ENCODE peak calls at places on chromosomes 2 and 18, in seven cellular contexts. G is GM12891, X is sigmoid colon, M is K562, N is upper lobe of left lung, W is SK-N-SH, H is breast epithelium. E is an unnamed sample.

GRCh38 chr2:184835081-184835728 is 236.9 kb downstream of the ZNF804A start:
- DNase-seq in X (no peak), W (peak; percentile 7), N (no peak), G (no peak), H (no peak), M (no peak), E (no peak)

GRCh38 chr2:171630812-171631626 is 56.2 kb upstream of the DYNC1I2 start:
- DNase-seq in G (no peak), H (no peak), M (peak; percentile 25), N (no peak), W (no peak), X (no peak), E (no peak)

GRCh38 chr18:49747876-49748275 is 65.5 kb downstream of the ACAA2 start:
- DNase-seq in H (no peak), G (no peak), W (no peak), M (no peak), N (no peak), X (no peak), E (no peak)

GRCh38 chr2:7034313-7034712 is 117.1 kb downstream of the RNF144A start:
- DNase-seq in X (peak; percentile 64), N (no peak), M (no peak), H (no peak), W (peak; percentile 70), G (no peak), E (no peak)

GRCh38 chr2:70842401-70842800 is 6.8 kb upstream of the CD207 start:
- DNase-seq in W (no peak), H (no peak), X (no peak), G (no peak), N (no peak), M (no peak), E (no peak)

GRCh38 chr2:240519396-240520142 is 38.2 kb downstream of the ANKMY1 start:
- DNase-seq in W (no peak), N (no peak), H (no peak), M (no peak), X (no peak), G (no peak), E (no peak)

GRCh38 chr18:31274915-31275314 is 43.0 kb upstream of the DSG1 start:
- DNase-seq in X (no peak), W (no peak), M (no peak), G (no peak), H (peak; percentile 53), N (no peak), E (no peak)

GRCh38 chr2:2056531-2056930 is 274.5 kb downstream of the MYT1L start:
- DNase-seq in H (no peak), X (no peak), W (no peak), M (no peak), G (no peak), N (no peak), E (no peak)

GRCh38 chr2:11697103-11697871 is 27.3 kb upstream of the NTSR2 start:
- DNase-seq in X (peak; percentile 84), M (no peak), W (peak; percentile 82), H (peak; percentile 43), G (no peak), N (peak; percentile 56), E (no peak)

DNA sequence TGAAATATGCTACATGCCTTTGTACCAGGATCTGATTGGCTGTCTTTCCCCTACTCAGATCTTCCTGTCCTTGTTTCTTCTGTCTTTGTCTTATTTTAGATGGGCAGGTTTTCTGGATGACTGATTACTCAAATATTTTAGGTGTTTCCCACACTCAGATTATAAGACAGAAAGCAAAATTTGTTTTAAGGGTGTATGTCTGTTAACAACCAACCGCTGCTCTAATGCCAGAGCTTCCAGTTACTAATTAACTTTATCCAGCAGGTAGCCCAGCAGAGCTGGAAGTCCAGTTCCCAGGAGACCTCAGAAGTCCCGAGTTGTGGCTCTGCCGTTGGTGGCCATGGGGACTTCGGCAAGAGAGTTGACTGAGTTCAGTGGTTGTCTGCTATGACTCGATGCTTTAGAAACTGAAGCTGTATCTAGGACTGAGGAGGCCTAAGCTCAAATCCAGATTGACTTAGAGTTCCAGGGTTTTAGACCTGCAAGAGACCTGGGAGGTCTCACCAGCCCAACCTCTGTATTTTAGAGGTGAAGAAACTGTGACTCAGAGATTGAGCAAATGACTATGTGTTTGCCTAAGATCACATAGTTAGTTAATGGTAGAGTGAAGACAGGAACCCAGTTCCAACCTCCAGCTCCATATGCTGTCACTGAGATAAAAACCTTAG is 7.5 kb downstream of the IL1R2 start:
- DNase-seq in M (no peak), N (no peak), G (no peak), H (no peak), X (no peak), W (no peak), E (no peak)
- TF ChIP-seq POLR2AphosphoS5 in M (no peak), N (peak; percentile 11), G (no peak), H (no peak), X (no peak), W (no peak), E (no peak)

GRCh38 chr2:127829845-127830246 is 18.9 kb upstream of the WDR33 start:
- DNase-seq in W (peak; percentile 21), X (no peak), M (no peak), N (no peak), H (no peak), G (peak; percentile 58), E (peak; percentile 99)
- TF ChIP-seq POLR2AphosphoS5 in W (no peak), X (no peak), M (no peak), N (no peak), H (no peak), G (no peak), E (peak; percentile 63)

GRCh38 chr2:218259099-218259921 is 1.5 kb upstream of the GPBAR1 start:
- DNase-seq in X (peak; percentile 96), N (no peak), G (no peak), W (peak; percentile 81), M (no peak), H (no peak), E (no peak)
- TF ChIP-seq POLR2AphosphoS5 in X (peak; percentile 91), N (peak; percentile 53), G (no peak), W (peak; percentile 63), M (no peak), H (no peak), E (no peak)

DNA sequence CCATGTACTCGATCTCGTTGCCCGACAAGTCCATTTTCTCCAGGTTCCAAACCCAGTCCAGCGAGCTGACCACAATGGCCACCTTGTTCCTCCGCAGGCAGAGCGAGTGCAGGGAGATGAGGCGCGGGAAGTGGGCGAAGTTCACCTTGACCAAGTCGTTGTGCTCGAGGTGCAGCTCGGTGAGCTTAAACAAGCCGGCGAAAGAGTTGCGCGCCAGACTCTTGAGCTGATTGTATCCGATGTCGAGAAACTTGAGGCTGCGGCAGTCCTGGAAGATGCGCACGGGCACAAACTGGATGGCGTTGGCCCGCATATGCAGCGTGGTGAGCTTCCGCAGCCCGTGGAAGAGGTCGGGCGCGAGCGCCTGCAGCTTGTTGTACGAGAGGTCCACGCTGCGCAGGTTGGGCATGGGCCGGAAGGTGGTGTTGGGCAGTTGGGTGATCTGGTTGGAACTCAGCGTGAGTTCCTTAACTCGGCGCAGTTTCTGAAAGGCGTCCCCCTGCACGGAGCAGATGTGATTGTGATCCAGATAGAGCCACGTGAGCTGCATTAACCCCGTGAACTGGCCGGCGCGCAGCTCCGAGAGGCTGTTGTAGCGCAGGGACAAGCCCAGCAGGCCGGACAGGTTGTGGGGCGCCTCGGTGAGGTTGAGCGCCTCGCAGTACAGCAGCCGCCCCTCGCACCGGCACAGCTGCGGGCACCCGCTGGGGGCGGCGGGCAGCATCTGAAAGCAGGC is 1.4 kb downstream of the LRRTM1 start:
- DNase-seq in X (no peak), H (no peak), M (no peak), G (no peak), W (peak; percentile 72), N (peak; percentile 65), E (no peak)
- TF ChIP-seq POLR2AphosphoS5 in X (no peak), H (no peak), M (no peak), G (no peak), W (no peak), N (no peak), E (no peak)

DNA sequence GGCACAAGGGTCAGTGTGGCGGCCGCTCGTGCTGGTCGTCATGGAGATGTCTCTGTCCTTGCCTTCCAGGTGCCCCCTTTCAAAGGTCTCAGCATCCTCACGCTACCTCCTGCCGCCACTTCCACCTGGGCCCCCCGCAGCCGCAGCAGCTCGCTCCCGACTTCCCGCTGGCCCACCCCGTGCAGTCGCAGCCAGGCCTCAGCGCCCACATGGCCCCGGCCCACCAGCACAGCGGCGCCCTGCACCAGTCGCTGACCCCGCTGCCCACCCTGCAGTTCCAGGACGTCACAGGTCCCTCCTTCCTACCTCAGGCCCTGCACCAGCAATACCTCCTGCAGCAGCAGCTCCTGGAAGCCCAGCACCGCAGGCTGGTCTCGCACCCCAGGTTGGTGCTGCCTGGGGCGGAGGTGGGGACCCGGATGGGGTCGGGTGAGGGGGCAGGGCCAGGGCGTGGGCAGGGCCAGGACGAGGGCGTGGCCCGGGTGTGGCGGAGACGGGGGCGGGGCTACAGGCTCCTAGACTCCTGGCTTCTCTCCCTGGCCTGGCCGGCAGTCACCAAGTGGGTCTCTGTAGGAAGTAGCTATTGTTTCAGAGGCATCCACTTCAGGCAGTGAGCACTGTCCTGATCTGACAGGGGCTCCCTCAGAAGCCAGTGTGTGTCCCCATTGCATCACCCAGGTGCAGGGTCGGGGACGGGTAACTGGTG is 223.7 kb downstream of the LOXHD1 start:
- DNase-seq in H (peak; percentile 6), W (no peak), X (no peak), M (peak; percentile 24), G (no peak), N (peak; percentile 73), E (no peak)
- TF ChIP-seq POLR2AphosphoS5 in H (no peak), W (no peak), X (no peak), M (no peak), G (no peak), N (no peak), E (no peak)

DNA sequence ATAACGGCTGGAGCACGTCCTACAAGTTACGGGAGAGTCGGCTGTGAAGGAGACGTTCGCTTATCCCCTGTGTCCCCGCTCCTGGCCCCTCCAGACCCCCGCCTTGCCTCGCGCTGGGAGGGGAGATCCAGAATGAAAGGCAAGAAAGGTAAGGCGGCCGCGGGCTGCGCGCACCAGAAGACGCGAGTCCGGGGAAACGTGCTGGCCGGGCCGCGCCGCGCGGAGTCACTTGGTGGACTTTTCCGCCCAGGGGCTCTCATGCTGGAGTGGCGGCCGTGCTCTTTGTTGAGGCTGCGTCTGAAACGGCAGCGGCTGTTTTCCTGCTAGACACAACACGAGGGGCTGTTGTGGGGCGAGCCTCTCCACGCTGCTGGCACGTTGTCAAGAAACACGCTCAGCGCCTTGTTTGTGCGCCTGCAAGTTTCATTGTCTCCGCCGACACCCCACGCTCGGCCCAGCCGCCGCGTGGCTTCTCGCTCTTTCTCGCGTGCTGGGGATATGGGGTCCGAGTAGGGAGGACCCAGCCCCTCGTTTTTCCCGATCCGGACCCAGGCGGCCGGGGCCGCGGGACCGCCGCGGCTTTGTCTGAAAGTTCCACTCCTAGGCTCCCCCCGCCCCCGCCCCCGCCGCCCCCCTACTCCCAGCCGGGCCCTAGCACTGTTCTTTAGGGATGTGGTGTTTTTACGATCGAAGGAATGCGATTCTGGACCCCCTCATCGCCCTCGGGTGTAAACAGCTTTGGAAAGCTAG is 561 bp downstream of the TGIF1 start:
- DNase-seq in M (peak; percentile 38), W (peak; percentile 60), X (peak; percentile 92), N (peak; percentile 95), H (peak; percentile 68), G (no peak), E (no peak)
- TF ChIP-seq POLR2AphosphoS5 in M (peak; percentile 6), W (no peak), X (no peak), N (peak; percentile 41), H (peak; percentile 51), G (no peak), E (peak; percentile 29)

E was measured in SK-N-MC.